ENCODE peak calls at places on chromosomes 13 and 19, in seven cellular contexts. One of them, this sample, is unnamed.

GRCh38 chr19:1094978-1095701 is at the start of gene POLR2E:
- DNase-seq in GM12878: peak
- DNase-seq in H9: peak
- DNase-seq in fibroblast of lung: peak
- DNase-seq in HepG2: peak
- DNase-seq in IMR-90: peak
- DNase-seq in MM.1S: peak
- DNase-seq in this sample: peak

GRCh38 chr19:43439183-43440063 is 24.7 kb downstream of the TEX101 start:
- DNase-seq in GM12878: no peak
- DNase-seq in H9: no peak
- DNase-seq in fibroblast of lung: peak
- DNase-seq in HepG2: peak
- DNase-seq in IMR-90: no peak
- DNase-seq in MM.1S: no peak
- DNase-seq in this sample: peak

GRCh38 chr13:50365683-50366391 is 350.6 kb downstream of the KCNRG start:
- DNase-seq in GM12878: peak
- DNase-seq in H9: no peak
- DNase-seq in fibroblast of lung: no peak
- DNase-seq in HepG2: peak
- DNase-seq in IMR-90: no peak
- DNase-seq in MM.1S: peak
- DNase-seq in this sample: peak

GRCh38 chr13:25890671-25891212 is 161.1 kb downstream of the SHISA2 start:
- DNase-seq in GM12878: no peak
- DNase-seq in H9: no peak
- DNase-seq in fibroblast of lung: no peak
- DNase-seq in HepG2: no peak
- DNase-seq in IMR-90: no peak
- DNase-seq in MM.1S: no peak
- DNase-seq in this sample: no peak

GRCh38 chr19:14113762-14114414 is 3.7 kb downstream of the PRKACA start:
- DNase-seq in GM12878: no peak
- DNase-seq in H9: no peak
- DNase-seq in fibroblast of lung: no peak
- DNase-seq in HepG2: no peak
- DNase-seq in IMR-90: no peak
- DNase-seq in MM.1S: no peak
- DNase-seq in this sample: peak

GRCh38 chr19:34088292-34088691 is 84.0 kb upstream of the LSM14A start:
- DNase-seq in GM12878: no peak
- DNase-seq in H9: no peak
- DNase-seq in fibroblast of lung: no peak
- DNase-seq in HepG2: no peak
- DNase-seq in IMR-90: no peak
- DNase-seq in MM.1S: no peak
- DNase-seq in this sample: no peak

GRCh38 chr13:27578121-27579030 is 42.0 kb downstream of the LNX2 start:
- DNase-seq in GM12878: no peak
- DNase-seq in H9: no peak
- DNase-seq in fibroblast of lung: no peak
- DNase-seq in HepG2: no peak
- DNase-seq in IMR-90: peak
- DNase-seq in MM.1S: no peak
- DNase-seq in this sample: no peak

GRCh38 chr13:101529419-101529818 is 76.9 kb downstream of the ITGBL1 start:
- DNase-seq in GM12878: no peak
- DNase-seq in H9: no peak
- DNase-seq in fibroblast of lung: peak
- DNase-seq in HepG2: no peak
- DNase-seq in IMR-90: peak
- DNase-seq in MM.1S: no peak
- DNase-seq in this sample: no peak

GRCh38 chr13:21546372-21546771 is 57.6 kb downstream of the MICU2 start:
- DNase-seq in GM12878: no peak
- DNase-seq in H9: no peak
- DNase-seq in fibroblast of lung: peak
- DNase-seq in HepG2: no peak
- DNase-seq in IMR-90: no peak
- DNase-seq in MM.1S: no peak
- DNase-seq in this sample: no peak

GRCh38 chr19:54190942-54191670 is at the start of gene TSEN34:
- DNase-seq in GM12878: no peak
- DNase-seq in H9: peak
- DNase-seq in fibroblast of lung: peak
- DNase-seq in HepG2: peak
- DNase-seq in IMR-90: peak
- DNase-seq in MM.1S: peak
- DNase-seq in this sample: peak

GRCh38 chr13:65468628-65469027 is 1761.5 kb downstream of the PCDH9 start:
- DNase-seq in GM12878: no peak
- DNase-seq in H9: no peak
- DNase-seq in fibroblast of lung: peak
- DNase-seq in HepG2: no peak
- DNase-seq in IMR-90: peak
- DNase-seq in MM.1S: peak
- DNase-seq in this sample: no peak

GRCh38 chr19:3959766-3960131 is 11.2 kb downstream of the DAPK3 start:
- DNase-seq in GM12878: no peak
- DNase-seq in H9: peak
- DNase-seq in fibroblast of lung: no peak
- DNase-seq in HepG2: no peak
- DNase-seq in IMR-90: no peak
- DNase-seq in MM.1S: no peak
- DNase-seq in this sample: no peak

GRCh38 chr13:41492432-41493267 is 35.3 kb downstream of the RGCC start:
- DNase-seq in GM12878: no peak
- DNase-seq in H9: no peak
- DNase-seq in fibroblast of lung: no peak
- DNase-seq in HepG2: no peak
- DNase-seq in IMR-90: no peak
- DNase-seq in MM.1S: peak
- DNase-seq in this sample: no peak

GRCh38 chr19:49861127-49861526 is 6.2 kb downstream of the PNKP start:
- DNase-seq in GM12878: no peak
- DNase-seq in H9: peak
- DNase-seq in fibroblast of lung: peak
- DNase-seq in HepG2: no peak
- DNase-seq in IMR-90: no peak
- DNase-seq in MM.1S: no peak
- DNase-seq in this sample: no peak

GRCh38 chr19:56866563-56866962 is 26.0 kb upstream of the PEG3 start:
- DNase-seq in GM12878: no peak
- DNase-seq in H9: no peak
- DNase-seq in fibroblast of lung: no peak
- DNase-seq in HepG2: no peak
- DNase-seq in IMR-90: no peak
- DNase-seq in MM.1S: no peak
- DNase-seq in this sample: no peak

GRCh38 chr19:37931941-37932655 is 25.1 kb downstream of the SIPA1L3 start:
- DNase-seq in GM12878: no peak
- DNase-seq in H9: peak
- DNase-seq in fibroblast of lung: peak
- DNase-seq in HepG2: peak
- DNase-seq in IMR-90: peak
- DNase-seq in MM.1S: peak
- DNase-seq in this sample: peak

GRCh38 chr19:40466219-40467006 is at the start of gene SPTBN4:
- DNase-seq in GM12878: peak
- DNase-seq in H9: peak
- DNase-seq in fibroblast of lung: no peak
- DNase-seq in HepG2: no peak
- DNase-seq in IMR-90: no peak
- DNase-seq in MM.1S: no peak
- DNase-seq in this sample: no peak

GRCh38 chr13:47233734-47234133 is 336.9 kb upstream of the HTR2A start:
- DNase-seq in GM12878: no peak
- DNase-seq in H9: no peak
- DNase-seq in fibroblast of lung: no peak
- DNase-seq in HepG2: no peak
- DNase-seq in IMR-90: no peak
- DNase-seq in MM.1S: no peak
- DNase-seq in this sample: no peak

GRCh38 chr19:7541828-7542443 is 6.4 kb downstream of the PNPLA6 start:
- DNase-seq in GM12878: no peak
- DNase-seq in H9: no peak
- DNase-seq in fibroblast of lung: no peak
- DNase-seq in HepG2: no peak
- DNase-seq in IMR-90: no peak
- DNase-seq in MM.1S: no peak
- DNase-seq in this sample: no peak

GRCh38 chr13:99782669-99783068 is 188.9 kb downstream of the ZIC5 start:
- DNase-seq in GM12878: no peak
- DNase-seq in H9: no peak
- DNase-seq in fibroblast of lung: no peak
- DNase-seq in HepG2: no peak
- DNase-seq in IMR-90: no peak
- DNase-seq in MM.1S: no peak
- DNase-seq in this sample: no peak

GRCh38 chr13:109840201-109840892 is 54.0 kb upstream of the IRS2 start:
- DNase-seq in GM12878: no peak
- DNase-seq in H9: no peak
- DNase-seq in fibroblast of lung: peak
- DNase-seq in HepG2: no peak
- DNase-seq in IMR-90: peak
- DNase-seq in MM.1S: no peak
- DNase-seq in this sample: peak

GRCh38 chr13:19810996-19811881 is 28.5 kb upstream of the PSPC1 start:
- DNase-seq in GM12878: no peak
- DNase-seq in H9: no peak
- DNase-seq in fibroblast of lung: peak
- DNase-seq in HepG2: peak
- DNase-seq in IMR-90: peak
- DNase-seq in MM.1S: no peak
- DNase-seq in this sample: peak

GRCh38 chr13:87331178-87331577 is 340.0 kb upstream of the SLITRK5 start:
- DNase-seq in GM12878: no peak
- DNase-seq in H9: no peak
- DNase-seq in fibroblast of lung: peak
- DNase-seq in HepG2: no peak
- DNase-seq in IMR-90: no peak
- DNase-seq in MM.1S: no peak
- DNase-seq in this sample: peak

GRCh38 chr19:56176881-56177280 is 1.1 kb downstream of the GALP start:
- DNase-seq in GM12878: no peak
- DNase-seq in H9: no peak
- DNase-seq in fibroblast of lung: no peak
- DNase-seq in HepG2: no peak
- DNase-seq in IMR-90: no peak
- DNase-seq in MM.1S: no peak
- DNase-seq in this sample: no peak

GRCh38 chr13:28574617-28575142 is 79.8 kb upstream of the FLT1 start:
- DNase-seq in GM12878: peak
- DNase-seq in H9: no peak
- DNase-seq in fibroblast of lung: peak
- DNase-seq in HepG2: peak
- DNase-seq in IMR-90: peak
- DNase-seq in MM.1S: no peak
- DNase-seq in this sample: no peak

DNA sequence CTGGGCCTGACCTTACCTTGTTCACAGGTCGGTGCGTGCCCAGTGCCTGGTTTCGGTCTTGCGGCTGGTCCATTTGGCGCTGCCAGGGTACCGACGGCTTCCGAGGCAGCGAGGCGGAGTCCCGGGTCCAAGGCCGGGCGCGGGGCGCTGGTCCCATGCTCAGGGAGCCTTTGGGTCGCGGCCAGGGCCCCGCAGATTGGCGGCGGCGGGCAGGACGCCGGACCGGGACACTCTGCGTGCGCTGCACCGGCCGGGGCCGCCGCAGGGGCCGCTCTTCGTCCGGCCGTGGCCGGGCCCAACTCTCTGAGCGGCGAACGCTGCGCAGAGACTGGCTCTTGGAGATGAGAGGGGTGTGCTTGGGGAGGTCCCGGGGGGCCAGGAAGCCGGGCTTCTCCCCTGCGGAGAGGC is 3.3 kb upstream of the WIZ start:
- DNase-seq in GM12878: no peak
- DNase-seq in H9: peak
- DNase-seq in fibroblast of lung: no peak
- DNase-seq in HepG2: no peak
- DNase-seq in IMR-90: no peak
- DNase-seq in MM.1S: no peak
- DNase-seq in this sample: no peak
- TF ChIP-seq CTCF in GM12878: no peak
- TF ChIP-seq CTCF in H9: peak
- TF ChIP-seq CTCF in fibroblast of lung: peak
- TF ChIP-seq CTCF in HepG2: no peak
- TF ChIP-seq CTCF in IMR-90: peak
- TF ChIP-seq CTCF in MM.1S: no peak
- TF ChIP-seq CTCF in this sample: no peak

DNA sequence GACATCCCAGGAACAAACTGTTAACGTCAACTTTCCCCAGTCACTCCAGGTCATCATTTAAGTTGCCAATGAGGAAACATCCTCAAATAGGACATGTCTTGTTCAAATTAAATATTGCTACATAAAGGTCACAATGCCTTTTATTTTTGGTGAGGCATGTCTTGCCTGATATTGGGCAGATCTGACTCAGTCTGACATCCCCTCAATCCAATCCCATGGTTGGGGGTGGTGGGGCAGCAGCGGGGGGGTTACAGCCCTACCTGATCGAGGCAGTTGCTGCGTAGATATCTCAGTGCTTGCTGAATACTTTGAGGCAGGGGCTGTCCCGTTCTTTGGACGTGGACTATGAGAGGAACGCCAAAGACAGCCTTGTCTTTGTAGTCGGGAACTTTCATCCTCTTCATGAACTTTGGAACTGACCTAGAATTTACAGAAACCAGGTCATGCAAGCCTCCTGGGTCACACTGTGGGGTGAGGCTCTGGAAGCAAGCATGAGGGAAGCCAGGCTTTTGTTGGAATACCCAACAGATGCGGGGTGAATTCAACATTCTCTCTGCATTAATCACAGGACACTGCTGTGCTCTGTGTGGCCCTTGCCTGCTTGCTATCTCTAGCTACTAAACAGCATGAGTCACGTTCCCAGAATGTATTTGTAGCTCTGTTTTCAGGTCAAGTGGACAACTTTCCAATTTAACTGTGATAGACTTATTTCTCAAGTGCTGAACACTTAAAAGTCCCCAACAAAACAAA is 109.8 kb downstream of the KL start:
- DNase-seq in GM12878: no peak
- DNase-seq in H9: peak
- DNase-seq in fibroblast of lung: peak
- DNase-seq in HepG2: peak
- DNase-seq in IMR-90: peak
- DNase-seq in MM.1S: no peak
- DNase-seq in this sample: peak
- H3K27ac ChIP-seq in GM12878: no peak
- H3K27ac ChIP-seq in H9: no peak
- H3K27ac ChIP-seq in fibroblast of lung: peak
- H3K27ac ChIP-seq in HepG2: peak
- H3K27ac ChIP-seq in IMR-90: peak
- H3K27ac ChIP-seq in MM.1S: no peak
- H3K27ac ChIP-seq in this sample: peak

GRCh38 chr19:18225702-18226468 is at the start of gene PDE4C:
- DNase-seq in GM12878: no peak
- DNase-seq in H9: peak
- DNase-seq in fibroblast of lung: no peak
- DNase-seq in HepG2: no peak
- DNase-seq in IMR-90: no peak
- DNase-seq in MM.1S: no peak
- DNase-seq in this sample: no peak
- H2AFZ ChIP-seq in GM12878: no peak
- H2AFZ ChIP-seq in H9: no peak
- H2AFZ ChIP-seq in fibroblast of lung: no peak
- H2AFZ ChIP-seq in HepG2: no peak
- H2AFZ ChIP-seq in IMR-90: peak
- H2AFZ ChIP-seq in MM.1S: no peak
- H2AFZ ChIP-seq in this sample: no peak

GRCh38 chr19:20565321-20566018 is at the start of gene ZNF737:
- DNase-seq in GM12878: peak
- DNase-seq in H9: peak
- DNase-seq in fibroblast of lung: peak
- DNase-seq in HepG2: peak
- DNase-seq in IMR-90: peak
- DNase-seq in MM.1S: peak
- DNase-seq in this sample: peak
- TF ChIP-seq CTCF in GM12878: peak
- TF ChIP-seq CTCF in H9: peak
- TF ChIP-seq CTCF in fibroblast of lung: peak
- TF ChIP-seq CTCF in HepG2: peak
- TF ChIP-seq CTCF in IMR-90: peak
- TF ChIP-seq CTCF in MM.1S: peak
- TF ChIP-seq CTCF in this sample: no peak